ENCODE peak calls at places on chromosome 2, in six cellular contexts. One of them, this sample, is unnamed.
A peak's percentile ranks its signal among the peaks of the same experiment; 100 is the strongest.

GRCh38 chr2:232997749-232998665 is 15.0 kb downstream of the NGEF start:
- DNase-seq in hepatocyte: no peak
- DNase-seq in uterus: no peak
- DNase-seq in lower lobe of right lung: no peak
- DNase-seq in Panc1: no peak
- DNase-seq in A549: no peak
- DNase-seq in this sample: no peak

GRCh38 chr2:215930505-215931233 is 82.7 kb downstream of the MREG start:
- DNase-seq in uterus: no peak
- DNase-seq in A549: no peak
- DNase-seq in Panc1: no peak
- DNase-seq in lower lobe of right lung: no peak
- DNase-seq in hepatocyte: no peak
- DNase-seq in this sample: no peak

GRCh38 chr2:8249191-8249590 is 432.7 kb upstream of the ID2 start:
- DNase-seq in A549: no peak
- DNase-seq in uterus: no peak
- DNase-seq in lower lobe of right lung: no peak
- DNase-seq in Panc1: no peak
- DNase-seq in hepatocyte: no peak
- DNase-seq in this sample: no peak

GRCh38 chr2:230893881-230894781 is 29.4 kb downstream of the ITM2C start:
- DNase-seq in A549: no peak
- DNase-seq in Panc1: no peak
- DNase-seq in uterus: no peak
- DNase-seq in lower lobe of right lung: no peak
- DNase-seq in hepatocyte: no peak
- DNase-seq in this sample: no peak

GRCh38 chr2:15797231-15797945 is 143.0 kb upstream of the MYCN start:
- DNase-seq in hepatocyte: no peak
- DNase-seq in Panc1: no peak
- DNase-seq in lower lobe of right lung: no peak
- DNase-seq in A549: no peak
- DNase-seq in uterus: no peak
- DNase-seq in this sample: no peak

GRCh38 chr2:20624884-20625485 is 25.9 kb downstream of the HS1BP3 start:
- DNase-seq in lower lobe of right lung: peak; percentile 37
- DNase-seq in Panc1: no peak
- DNase-seq in A549: no peak
- DNase-seq in uterus: no peak
- DNase-seq in hepatocyte: no peak
- DNase-seq in this sample: no peak

GRCh38 chr2:198374375-198375072 is 570.1 kb downstream of the PLCL1 start:
- DNase-seq in lower lobe of right lung: no peak
- DNase-seq in Panc1: peak; percentile 30
- DNase-seq in A549: peak; percentile 3
- DNase-seq in uterus: no peak
- DNase-seq in hepatocyte: peak; percentile 77
- DNase-seq in this sample: peak; percentile 44

GRCh38 chr2:187995556-187995955 is 296.1 kb upstream of the GULP1 start:
- DNase-seq in uterus: no peak
- DNase-seq in A549: no peak
- DNase-seq in lower lobe of right lung: no peak
- DNase-seq in hepatocyte: no peak
- DNase-seq in Panc1: no peak
- DNase-seq in this sample: no peak

GRCh38 chr2:9782197-9782719 is 61.0 kb upstream of the TAF1B start:
- DNase-seq in hepatocyte: peak; percentile 68
- DNase-seq in lower lobe of right lung: peak; percentile 53
- DNase-seq in A549: no peak
- DNase-seq in uterus: no peak
- DNase-seq in Panc1: no peak
- DNase-seq in this sample: peak; percentile 66

GRCh38 chr2:172098650-172099471 is 3.8 kb downstream of the DLX2 start:
- DNase-seq in lower lobe of right lung: no peak
- DNase-seq in uterus: no peak
- DNase-seq in Panc1: no peak
- DNase-seq in A549: peak; percentile 57
- DNase-seq in hepatocyte: peak; percentile 91
- DNase-seq in this sample: no peak

GRCh38 chr2:181782630-181783029 is 102.3 kb upstream of the NEUROD1 start:
- DNase-seq in uterus: no peak
- DNase-seq in lower lobe of right lung: no peak
- DNase-seq in Panc1: no peak
- DNase-seq in hepatocyte: no peak
- DNase-seq in A549: no peak
- DNase-seq in this sample: no peak

GRCh38 chr2:228367356-228367755 is 185.9 kb upstream of the SPHKAP start:
- DNase-seq in uterus: no peak
- DNase-seq in lower lobe of right lung: no peak
- DNase-seq in Panc1: no peak
- DNase-seq in A549: no peak
- DNase-seq in hepatocyte: no peak
- DNase-seq in this sample: no peak

GRCh38 chr2:196677404-196677803 is 37.9 kb downstream of the CCDC150 start:
- DNase-seq in A549: no peak
- DNase-seq in uterus: no peak
- DNase-seq in hepatocyte: peak; percentile 59
- DNase-seq in Panc1: peak; percentile 45
- DNase-seq in lower lobe of right lung: no peak
- DNase-seq in this sample: peak; percentile 30

GRCh38 chr2:95670167-95670566 is 78.4 kb downstream of the TRIM43 start:
- DNase-seq in hepatocyte: no peak
- DNase-seq in lower lobe of right lung: no peak
- DNase-seq in uterus: no peak
- DNase-seq in Panc1: no peak
- DNase-seq in A549: no peak
- DNase-seq in this sample: no peak

GRCh38 chr2:86274265-86274917 is 63.0 kb downstream of the REEP1 start:
- DNase-seq in Panc1: no peak
- DNase-seq in uterus: no peak
- DNase-seq in lower lobe of right lung: no peak
- DNase-seq in hepatocyte: no peak
- DNase-seq in A549: peak; percentile 52
- DNase-seq in this sample: no peak

GRCh38 chr2:27407798-27408491 is 1.4 kb downstream of the PPM1G start:
- DNase-seq in hepatocyte: peak; percentile 70
- DNase-seq in lower lobe of right lung: no peak
- DNase-seq in A549: peak; percentile 75
- DNase-seq in uterus: no peak
- DNase-seq in Panc1: no peak
- DNase-seq in this sample: no peak

GRCh38 chr2:17416891-17417391 is 101.3 kb downstream of the RAD51AP2 start:
- DNase-seq in hepatocyte: no peak
- DNase-seq in Panc1: no peak
- DNase-seq in uterus: no peak
- DNase-seq in lower lobe of right lung: no peak
- DNase-seq in A549: no peak
- DNase-seq in this sample: peak; percentile 93

GRCh38 chr2:231387904-231388724 is 7.4 kb upstream of the B3GNT7 start:
- DNase-seq in lower lobe of right lung: peak; percentile 62
- DNase-seq in hepatocyte: peak; percentile 50
- DNase-seq in A549: no peak
- DNase-seq in uterus: peak; percentile 40
- DNase-seq in Panc1: no peak
- DNase-seq in this sample: no peak

GRCh38 chr2:165793161-165793778 is 777 bp downstream of the GALNT3 start:
- DNase-seq in hepatocyte: peak; percentile 50
- DNase-seq in A549: no peak
- DNase-seq in uterus: no peak
- DNase-seq in lower lobe of right lung: peak; percentile 52
- DNase-seq in Panc1: no peak
- DNase-seq in this sample: no peak

GRCh38 chr2:60414731-60415130 is 138.7 kb downstream of the BCL11A start:
- DNase-seq in A549: no peak
- DNase-seq in lower lobe of right lung: no peak
- DNase-seq in Panc1: no peak
- DNase-seq in uterus: no peak
- DNase-seq in hepatocyte: no peak
- DNase-seq in this sample: no peak

GRCh38 chr2:224764565-224765236 is 48.5 kb upstream of the CCDC195 start:
- DNase-seq in hepatocyte: no peak
- DNase-seq in uterus: no peak
- DNase-seq in A549: no peak
- DNase-seq in lower lobe of right lung: no peak
- DNase-seq in Panc1: no peak
- DNase-seq in this sample: no peak

GRCh38 chr2:67256892-67257291 is 140.2 kb upstream of the ETAA1 start:
- DNase-seq in lower lobe of right lung: no peak
- DNase-seq in Panc1: no peak
- DNase-seq in uterus: no peak
- DNase-seq in hepatocyte: no peak
- DNase-seq in A549: no peak
- DNase-seq in this sample: no peak

GRCh38 chr2:23637011-23637778 is 252.2 kb downstream of the KLHL29 start:
- DNase-seq in lower lobe of right lung: no peak
- DNase-seq in hepatocyte: peak; percentile 34
- DNase-seq in A549: no peak
- DNase-seq in Panc1: no peak
- DNase-seq in uterus: peak; percentile 56
- DNase-seq in this sample: no peak

DNA sequence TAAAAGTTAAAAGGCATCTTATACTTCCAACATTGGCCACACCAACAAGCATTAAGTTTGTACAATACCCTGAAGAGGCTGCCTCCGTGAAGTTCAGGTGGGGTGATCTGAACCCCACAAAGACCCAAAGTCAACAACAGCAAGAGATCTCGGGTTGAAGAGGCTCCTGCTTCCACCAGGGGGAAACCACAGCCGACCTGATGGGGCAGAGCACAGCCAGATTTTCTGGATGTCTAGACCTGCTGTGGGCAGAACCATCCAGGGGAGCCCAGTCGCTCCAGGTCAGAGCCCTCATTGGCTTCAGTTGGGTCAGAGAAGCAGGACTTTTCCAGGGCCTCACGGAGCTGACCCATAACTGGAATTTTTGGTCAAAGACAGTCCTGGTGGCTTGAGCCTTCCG is 66.5 kb upstream of the ACKR3 start:
- DNase-seq in Panc1: no peak
- DNase-seq in A549: no peak
- DNase-seq in uterus: no peak
- DNase-seq in hepatocyte: no peak
- DNase-seq in lower lobe of right lung: no peak
- DNase-seq in this sample: no peak
- TF ChIP-seq CTCF in Panc1: no peak
- TF ChIP-seq CTCF in A549: no peak
- TF ChIP-seq CTCF in uterus: no peak
- TF ChIP-seq CTCF in hepatocyte: peak; percentile 18
- TF ChIP-seq CTCF in lower lobe of right lung: no peak
- TF ChIP-seq CTCF in this sample: peak; percentile 21

GRCh38 chr2:35976611-35977010 is 379.0 kb upstream of the CRIM1 start:
- DNase-seq in lower lobe of right lung: no peak
- DNase-seq in A549: no peak
- DNase-seq in uterus: no peak
- DNase-seq in hepatocyte: no peak
- DNase-seq in Panc1: no peak
- DNase-seq in this sample: no peak

GRCh38 chr2:35978218-35978617 is 377.4 kb upstream of the CRIM1 start:
- DNase-seq in hepatocyte: no peak
- DNase-seq in Panc1: no peak
- DNase-seq in uterus: no peak
- DNase-seq in A549: no peak
- DNase-seq in lower lobe of right lung: no peak
- DNase-seq in this sample: no peak

GRCh38 chr2:35973737-35974132 is 381.8 kb upstream of the CRIM1 start:
- DNase-seq in lower lobe of right lung: no peak
- DNase-seq in hepatocyte: no peak
- DNase-seq in A549: no peak
- DNase-seq in uterus: peak; percentile 29
- DNase-seq in Panc1: no peak
- DNase-seq in this sample: no peak

GRCh38 chr2:35973132-35973736 is 382.3 kb upstream of the CRIM1 start:
- DNase-seq in Panc1: no peak
- DNase-seq in hepatocyte: peak; percentile 49
- DNase-seq in uterus: no peak
- DNase-seq in A549: peak; percentile 7
- DNase-seq in lower lobe of right lung: no peak
- DNase-seq in this sample: no peak
- TF ChIP-seq CTCF in Panc1: peak; percentile 75
- TF ChIP-seq CTCF in hepatocyte: peak; percentile 56
- TF ChIP-seq CTCF in uterus: no peak
- TF ChIP-seq CTCF in A549: peak; percentile 68
- TF ChIP-seq CTCF in lower lobe of right lung: peak; percentile 50
- TF ChIP-seq CTCF in this sample: peak; percentile 60

GRCh38 chr2:118536306-118536705 is 311.1 kb downstream of the EN1 start:
- DNase-seq in uterus: no peak
- DNase-seq in A549: no peak
- DNase-seq in Panc1: no peak
- DNase-seq in lower lobe of right lung: no peak
- DNase-seq in hepatocyte: no peak
- DNase-seq in this sample: no peak

GRCh38 chr2:118530976-118531375 is 316.5 kb downstream of the EN1 start:
- DNase-seq in lower lobe of right lung: no peak
- DNase-seq in hepatocyte: no peak
- DNase-seq in Panc1: no peak
- DNase-seq in uterus: no peak
- DNase-seq in A549: no peak
- DNase-seq in this sample: no peak

GRCh38 chr2:118535818-118536212 is 311.6 kb downstream of the EN1 start:
- DNase-seq in hepatocyte: no peak
- DNase-seq in A549: no peak
- DNase-seq in uterus: no peak
- DNase-seq in Panc1: no peak
- DNase-seq in lower lobe of right lung: no peak
- DNase-seq in this sample: no peak

GRCh38 chr2:118539290-118539689 is 308.2 kb downstream of the EN1 start:
- DNase-seq in A549: no peak
- DNase-seq in Panc1: no peak
- DNase-seq in lower lobe of right lung: no peak
- DNase-seq in hepatocyte: peak; percentile 46
- DNase-seq in uterus: no peak
- DNase-seq in this sample: no peak

DNA sequence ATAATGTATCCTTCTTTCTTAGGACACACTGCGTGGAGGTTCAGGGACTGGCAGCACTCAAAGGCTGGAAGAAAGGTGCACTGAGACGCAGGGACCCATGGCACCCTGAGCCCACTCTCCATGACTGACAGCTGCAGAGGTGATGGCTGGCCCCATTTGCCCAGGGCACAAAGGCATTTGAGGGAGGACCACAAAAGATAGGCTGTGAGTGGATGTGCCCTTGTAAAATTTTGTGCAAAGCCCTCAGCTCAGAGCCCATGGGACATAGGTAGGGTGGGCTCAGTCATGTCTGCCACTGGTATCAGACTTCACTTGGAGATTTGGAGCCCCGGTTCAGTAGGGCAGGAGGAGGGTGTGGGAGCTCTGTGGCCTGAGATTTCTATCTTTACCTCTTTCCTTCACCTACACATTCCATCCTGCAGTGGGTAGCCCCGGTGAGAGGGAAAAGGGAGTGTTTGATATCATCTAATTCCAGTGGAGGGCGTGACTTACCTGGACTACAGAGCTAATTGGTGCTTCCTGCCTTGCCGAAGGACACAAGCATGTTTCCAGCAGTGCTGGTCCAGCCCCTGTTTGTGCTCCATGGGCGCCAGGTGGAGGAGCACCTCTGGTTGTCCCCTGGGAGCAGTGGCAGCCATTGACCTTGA is 312.2 kb downstream of the EN1 start:
- DNase-seq in uterus: no peak
- DNase-seq in hepatocyte: no peak
- DNase-seq in A549: no peak
- DNase-seq in Panc1: no peak
- DNase-seq in lower lobe of right lung: no peak
- DNase-seq in this sample: no peak
- TF ChIP-seq CTCF in uterus: no peak
- TF ChIP-seq CTCF in hepatocyte: no peak
- TF ChIP-seq CTCF in A549: no peak
- TF ChIP-seq CTCF in Panc1: no peak
- TF ChIP-seq CTCF in lower lobe of right lung: no peak
- TF ChIP-seq CTCF in this sample: peak; percentile 9

GRCh38 chr2:177721087-177721486 is 328.5 kb downstream of the AGPS start:
- DNase-seq in uterus: no peak
- DNase-seq in Panc1: no peak
- DNase-seq in hepatocyte: no peak
- DNase-seq in lower lobe of right lung: no peak
- DNase-seq in A549: no peak
- DNase-seq in this sample: no peak
- TF ChIP-seq CTCF in uterus: no peak
- TF ChIP-seq CTCF in Panc1: no peak
- TF ChIP-seq CTCF in hepatocyte: no peak
- TF ChIP-seq CTCF in lower lobe of right lung: no peak
- TF ChIP-seq CTCF in A549: no peak
- TF ChIP-seq CTCF in this sample: no peak

This sample was measured in keratinocyte.